ENCODE peak calls at places on chromosome 6, in seven cellular contexts. One of them, this sample, is unnamed. For H3K36me3, the result is how much of the 10 kb centered on the place peaks cover.

GRCh38 chr6:149035806-149036205 is 281.7 kb upstream of the TAB2 start:
- DNase-seq in lower lobe of right lung: no peak
- DNase-seq in mammary epithelial cell: no peak
- DNase-seq in CD8-positive, alpha-beta T cell: no peak
- DNase-seq in K562: no peak
- DNase-seq in OCI-LY7: no peak
- DNase-seq in A673: no peak
- DNase-seq in this sample: no peak

GRCh38 chr6:167409689-167410088 is 84.8 kb downstream of the TTLL2 start:
- DNase-seq in CD8-positive, alpha-beta T cell: no peak
- DNase-seq in mammary epithelial cell: no peak
- DNase-seq in A673: no peak
- DNase-seq in OCI-LY7: no peak
- DNase-seq in K562: no peak
- DNase-seq in lower lobe of right lung: no peak
- DNase-seq in this sample: no peak

GRCh38 chr6:105469951-105470350 is 67.1 kb upstream of the PREP start:
- DNase-seq in K562: no peak
- DNase-seq in A673: no peak
- DNase-seq in lower lobe of right lung: no peak
- DNase-seq in CD8-positive, alpha-beta T cell: no peak
- DNase-seq in OCI-LY7: no peak
- DNase-seq in mammary epithelial cell: no peak
- DNase-seq in this sample: no peak

GRCh38 chr6:142846459-142846831 is 98.5 kb downstream of the HIVEP2 start:
- DNase-seq in A673: no peak
- DNase-seq in CD8-positive, alpha-beta T cell: no peak
- DNase-seq in K562: no peak
- DNase-seq in lower lobe of right lung: no peak
- DNase-seq in mammary epithelial cell: peak
- DNase-seq in OCI-LY7: no peak
- DNase-seq in this sample: no peak

GRCh38 chr6:125991653-125992052 is 5.3 kb downstream of the TRMT11 start:
- DNase-seq in OCI-LY7: no peak
- DNase-seq in K562: no peak
- DNase-seq in mammary epithelial cell: no peak
- DNase-seq in A673: no peak
- DNase-seq in CD8-positive, alpha-beta T cell: no peak
- DNase-seq in lower lobe of right lung: no peak
- DNase-seq in this sample: no peak

GRCh38 chr6:139863356-139863755 is 488.9 kb upstream of the CITED2 start:
- DNase-seq in CD8-positive, alpha-beta T cell: no peak
- DNase-seq in A673: no peak
- DNase-seq in lower lobe of right lung: no peak
- DNase-seq in K562: no peak
- DNase-seq in mammary epithelial cell: no peak
- DNase-seq in OCI-LY7: no peak
- DNase-seq in this sample: no peak

GRCh38 chr6:136655251-136656014 is 105.2 kb upstream of the MAP7 start:
- DNase-seq in OCI-LY7: no peak
- DNase-seq in K562: no peak
- DNase-seq in mammary epithelial cell: no peak
- DNase-seq in lower lobe of right lung: no peak
- DNase-seq in CD8-positive, alpha-beta T cell: no peak
- DNase-seq in A673: no peak
- DNase-seq in this sample: no peak

GRCh38 chr6:45830441-45831139 is 185.1 kb downstream of the CLIC5 start:
- DNase-seq in lower lobe of right lung: no peak
- DNase-seq in OCI-LY7: peak
- DNase-seq in K562: no peak
- DNase-seq in mammary epithelial cell: peak
- DNase-seq in A673: no peak
- DNase-seq in CD8-positive, alpha-beta T cell: peak
- DNase-seq in this sample: peak

GRCh38 chr6:44806656-44807055 is 419.1 kb downstream of the CDC5L start:
- DNase-seq in mammary epithelial cell: no peak
- DNase-seq in CD8-positive, alpha-beta T cell: no peak
- DNase-seq in OCI-LY7: no peak
- DNase-seq in K562: no peak
- DNase-seq in lower lobe of right lung: no peak
- DNase-seq in A673: no peak
- DNase-seq in this sample: no peak

GRCh38 chr6:127971945-127972391 is 71.1 kb upstream of the THEMIS start:
- DNase-seq in CD8-positive, alpha-beta T cell: peak
- DNase-seq in mammary epithelial cell: peak
- DNase-seq in K562: no peak
- DNase-seq in lower lobe of right lung: no peak
- DNase-seq in OCI-LY7: no peak
- DNase-seq in A673: no peak
- DNase-seq in this sample: no peak

GRCh38 chr6:12278915-12279314 is 11.2 kb upstream of the EDN1 start:
- DNase-seq in A673: no peak
- DNase-seq in mammary epithelial cell: no peak
- DNase-seq in OCI-LY7: no peak
- DNase-seq in K562: no peak
- DNase-seq in lower lobe of right lung: no peak
- DNase-seq in CD8-positive, alpha-beta T cell: no peak
- DNase-seq in this sample: no peak
- H3K4me3 ChIP-seq in A673: no peak
- H3K4me3 ChIP-seq in mammary epithelial cell: no peak
- H3K4me3 ChIP-seq in OCI-LY7: no peak
- H3K4me3 ChIP-seq in K562: no peak
- H3K4me3 ChIP-seq in lower lobe of right lung: no peak
- H3K4me3 ChIP-seq in CD8-positive, alpha-beta T cell: no peak
- H3K4me3 ChIP-seq in this sample: no peak

DNA sequence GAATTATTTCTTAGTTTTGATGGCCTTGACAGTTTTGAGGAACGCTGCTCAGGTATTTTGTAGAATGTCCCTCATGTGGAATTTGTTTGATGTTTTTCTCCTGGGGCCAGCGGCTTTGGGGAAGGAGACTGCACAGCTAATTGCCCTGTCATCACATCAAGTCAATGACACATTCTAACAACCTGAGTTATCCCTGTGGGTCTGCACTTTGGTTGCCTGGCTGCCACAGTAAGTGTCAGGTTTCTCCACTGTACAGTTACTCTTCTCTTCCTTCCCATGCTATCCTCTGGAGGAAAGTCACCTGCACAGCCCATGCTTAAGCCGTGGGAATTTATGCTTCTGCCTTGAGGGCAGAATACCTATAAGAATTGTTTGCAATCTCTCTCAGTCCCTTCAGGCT is 1.4 kb upstream of the TREML4 start:
- DNase-seq in mammary epithelial cell: no peak
- DNase-seq in CD8-positive, alpha-beta T cell: no peak
- DNase-seq in A673: no peak
- DNase-seq in lower lobe of right lung: no peak
- DNase-seq in K562: no peak
- DNase-seq in OCI-LY7: no peak
- DNase-seq in this sample: no peak
- TF ChIP-seq CTCF in mammary epithelial cell: no peak
- TF ChIP-seq CTCF in CD8-positive, alpha-beta T cell: no peak
- TF ChIP-seq CTCF in A673: no peak
- TF ChIP-seq CTCF in lower lobe of right lung: no peak
- TF ChIP-seq CTCF in K562: no peak
- TF ChIP-seq CTCF in OCI-LY7: no peak
- TF ChIP-seq CTCF in this sample: no peak

GRCh38 chr6:52512199-52512598 is 64.7 kb downstream of the TRAM2 start:
- DNase-seq in OCI-LY7: no peak
- DNase-seq in A673: no peak
- DNase-seq in CD8-positive, alpha-beta T cell: no peak
- DNase-seq in K562: peak
- DNase-seq in mammary epithelial cell: peak
- DNase-seq in lower lobe of right lung: no peak
- DNase-seq in this sample: no peak

GRCh38 chr6:52514514-52514913 is 62.3 kb downstream of the TRAM2 start:
- DNase-seq in A673: peak
- DNase-seq in K562: no peak
- DNase-seq in OCI-LY7: no peak
- DNase-seq in CD8-positive, alpha-beta T cell: no peak
- DNase-seq in lower lobe of right lung: no peak
- DNase-seq in mammary epithelial cell: peak
- DNase-seq in this sample: no peak

GRCh38 chr6:52515219-52515960 is 61.5 kb downstream of the TRAM2 start:
- DNase-seq in lower lobe of right lung: no peak
- DNase-seq in K562: no peak
- DNase-seq in mammary epithelial cell: peak
- DNase-seq in CD8-positive, alpha-beta T cell: no peak
- DNase-seq in OCI-LY7: no peak
- DNase-seq in A673: no peak
- DNase-seq in this sample: no peak

GRCh38 chr6:52513464-52513863 is 63.4 kb downstream of the TRAM2 start:
- DNase-seq in A673: no peak
- DNase-seq in CD8-positive, alpha-beta T cell: no peak
- DNase-seq in OCI-LY7: no peak
- DNase-seq in lower lobe of right lung: no peak
- DNase-seq in K562: no peak
- DNase-seq in mammary epithelial cell: no peak
- DNase-seq in this sample: no peak

DNA sequence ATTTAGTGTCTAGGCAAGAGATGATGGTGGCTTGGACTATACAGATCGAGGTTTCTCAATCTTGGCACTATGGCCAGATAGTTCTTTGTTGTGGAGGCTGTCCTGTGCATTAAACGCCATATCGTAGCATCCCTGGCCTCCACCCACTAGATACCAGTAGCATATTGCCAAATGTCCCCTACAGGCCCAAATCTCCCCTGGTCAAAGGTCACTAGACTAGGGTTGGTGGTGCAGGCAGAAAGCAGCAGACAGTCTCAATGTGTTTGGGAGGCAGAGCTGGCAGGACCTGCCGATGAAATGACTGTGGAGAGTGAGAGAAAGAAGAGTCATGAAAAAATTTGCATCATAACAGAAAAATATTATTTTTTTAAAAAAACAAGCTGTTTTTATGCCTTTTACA is 63.0 kb downstream of the TRAM2 start:
- DNase-seq in K562: no peak
- DNase-seq in A673: no peak
- DNase-seq in CD8-positive, alpha-beta T cell: no peak
- DNase-seq in lower lobe of right lung: no peak
- DNase-seq in OCI-LY7: no peak
- DNase-seq in mammary epithelial cell: no peak
- DNase-seq in this sample: no peak
- H3K36me3 ChIP-seq in K562: half or more
- H3K36me3 ChIP-seq in A673: under half
- H3K36me3 ChIP-seq in CD8-positive, alpha-beta T cell: under half
- H3K36me3 ChIP-seq in lower lobe of right lung: under half
- H3K36me3 ChIP-seq in OCI-LY7: half or more
- H3K36me3 ChIP-seq in mammary epithelial cell: under half
- H3K36me3 ChIP-seq in this sample: under half

DNA sequence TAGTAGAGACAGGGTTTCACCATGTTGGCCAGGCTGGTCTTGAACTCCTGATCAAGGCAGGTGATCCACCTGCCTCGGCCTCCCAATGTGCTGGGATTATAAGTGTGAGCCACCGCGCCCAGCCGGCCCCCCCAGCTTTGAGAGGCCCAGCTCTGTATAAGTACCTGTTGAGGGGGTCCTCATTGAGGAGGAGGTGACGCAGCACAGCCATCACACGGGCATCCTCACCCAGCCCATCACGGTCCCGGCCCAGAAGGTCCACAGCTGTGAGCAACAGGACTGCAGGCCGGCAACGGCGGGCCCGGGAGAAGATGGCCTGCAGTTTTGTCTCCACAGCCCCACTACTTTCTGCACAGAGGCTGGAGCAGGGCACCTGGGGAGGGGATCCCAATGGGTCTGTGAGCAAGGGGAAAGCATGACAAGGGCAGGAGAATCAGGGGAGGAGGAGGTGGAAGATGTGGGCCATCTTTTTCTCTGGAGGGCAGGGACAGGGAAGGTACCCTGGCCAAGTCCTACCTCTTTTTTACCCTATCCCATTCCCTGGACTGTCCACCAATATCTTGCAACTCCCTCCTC is 7.7 kb downstream of the GNMT start:
- DNase-seq in OCI-LY7: no peak
- DNase-seq in CD8-positive, alpha-beta T cell: no peak
- DNase-seq in K562: no peak
- DNase-seq in mammary epithelial cell: no peak
- DNase-seq in lower lobe of right lung: no peak
- DNase-seq in A673: no peak
- DNase-seq in this sample: no peak
- H3K4me3 ChIP-seq in OCI-LY7: no peak
- H3K4me3 ChIP-seq in CD8-positive, alpha-beta T cell: no peak
- H3K4me3 ChIP-seq in K562: no peak
- H3K4me3 ChIP-seq in mammary epithelial cell: no peak
- H3K4me3 ChIP-seq in lower lobe of right lung: no peak
- H3K4me3 ChIP-seq in A673: no peak
- H3K4me3 ChIP-seq in this sample: no peak

GRCh38 chr6:36245572-36246031 is 24.3 kb upstream of the PNPLA1 start:
- DNase-seq in lower lobe of right lung: no peak
- DNase-seq in A673: no peak
- DNase-seq in OCI-LY7: peak
- DNase-seq in CD8-positive, alpha-beta T cell: peak
- DNase-seq in mammary epithelial cell: no peak
- DNase-seq in K562: peak
- DNase-seq in this sample: peak
- TF ChIP-seq CTCF in lower lobe of right lung: no peak
- TF ChIP-seq CTCF in A673: no peak
- TF ChIP-seq CTCF in OCI-LY7: peak
- TF ChIP-seq CTCF in CD8-positive, alpha-beta T cell: no peak
- TF ChIP-seq CTCF in mammary epithelial cell: no peak
- TF ChIP-seq CTCF in K562: peak
- TF ChIP-seq CTCF in this sample: peak